ENCODE peak calls at places on chromosome 5, in seven cellular contexts. C is GM12891, O is ovary, M is spleen, N is HCT116, R is heart left ventricle, X is thyroid gland. H is an unnamed sample.

GRCh38 chr5:50726475-50727148 is 60.2 kb downstream of the PARP8 start:
- DNase-seq in C (no peak), O (no peak), M (no peak), N (no peak), R (no peak), X (no peak), H (no peak)

GRCh38 chr5:109743770-109744212 is 54.1 kb downstream of the MAN2A1 start:
- DNase-seq in C (no peak), O (no peak), M (no peak), N (no peak), R (peak), X (no peak), H (peak)

GRCh38 chr5:67483453-67484030 is 286.9 kb upstream of the CD180 start:
- DNase-seq in C (no peak), O (no peak), M (no peak), N (no peak), R (no peak), X (no peak), H (no peak)

GRCh38 chr5:17441351-17441750 is 56.7 kb upstream of the TAF11L2 start:
- DNase-seq in C (no peak), O (no peak), M (no peak), N (no peak), R (no peak), X (no peak), H (no peak)

GRCh38 chr5:124660229-124661093 is 86.0 kb downstream of the ZNF608 start:
- DNase-seq in C (no peak), O (peak), M (no peak), N (no peak), R (no peak), X (peak), H (no peak)

GRCh38 chr5:131417240-131417869 is 153.5 kb downstream of the CDC42SE2 start:
- DNase-seq in C (peak), O (peak), M (peak), N (peak), R (peak), X (peak), H (peak)

GRCh38 chr5:159891371-159891770 is 24.9 kb upstream of the ADRA1B start:
- DNase-seq in C (no peak), O (no peak), M (no peak), N (no peak), R (no peak), X (peak), H (no peak)

GRCh38 chr5:139027150-139027549 is 152.0 kb upstream of the LRRTM2 start:
- DNase-seq in C (no peak), O (no peak), M (no peak), N (no peak), R (no peak), X (no peak), H (no peak)

GRCh38 chr5:133869675-133869978 is 98.8 kb downstream of the C5orf15 start:
- DNase-seq in C (no peak), O (no peak), M (no peak), N (no peak), R (peak), X (peak), H (no peak)

GRCh38 chr5:58148366-58148765 is 311.5 kb downstream of the PLK2 start:
- DNase-seq in C (no peak), O (no peak), M (no peak), N (no peak), R (no peak), X (no peak), H (no peak)

GRCh38 chr5:115343855-115344254 is 47.4 kb upstream of the CCDC112 start:
- DNase-seq in C (no peak), O (no peak), M (no peak), N (no peak), R (no peak), X (no peak), H (peak)

GRCh38 chr5:137997726-137998213 is 35.1 kb downstream of the FAM13B start:
- DNase-seq in C (peak), O (no peak), M (no peak), N (no peak), R (no peak), X (no peak), H (no peak)

GRCh38 chr5:16616536-16617271 is at the start of gene RETREG1:
- DNase-seq in C (peak), O (peak), M (peak), N (peak), R (peak), X (peak), H (peak)

GRCh38 chr5:10513501-10514442 is 50.1 kb upstream of the ANKRD33B start:
- DNase-seq in C (no peak), O (no peak), M (peak), N (no peak), R (no peak), X (peak), H (no peak)

DNA sequence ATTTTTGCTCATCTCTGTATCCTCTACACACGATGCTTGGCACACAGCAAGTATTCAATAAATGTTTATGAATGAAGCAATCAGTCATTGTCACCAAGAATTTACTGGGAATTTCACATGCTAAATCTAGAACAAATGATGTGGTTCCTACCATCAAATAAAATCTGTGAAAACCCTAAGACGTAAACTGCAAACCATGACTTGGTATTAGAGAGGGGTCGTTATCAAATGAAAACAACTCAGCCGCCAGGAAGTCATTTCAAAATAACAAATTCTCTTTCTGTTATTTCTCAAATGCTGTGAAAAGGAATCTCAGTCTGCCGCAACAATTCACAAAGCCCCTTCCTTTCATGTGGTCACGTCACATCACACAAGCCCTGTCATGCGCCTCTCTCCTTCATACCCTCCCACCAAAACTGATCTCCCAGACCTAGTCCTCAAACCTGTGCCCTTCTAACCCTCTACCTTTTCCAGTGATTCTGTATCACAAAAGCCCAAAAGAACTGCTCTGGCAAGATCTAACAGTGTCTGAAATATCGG is 173.6 kb downstream of the DEPDC1B start:
- DNase-seq in C (no peak), O (no peak), M (no peak), N (no peak), R (no peak), X (no peak), H (no peak)
- TF ChIP-seq POLR2A in C (no peak), O (no peak), M (no peak), N (no peak), R (no peak), X (no peak), H (no peak)

GRCh38 chr5:6362846-6363245 is 15.5 kb downstream of the MED10 start:
- DNase-seq in C (no peak), O (no peak), M (no peak), N (no peak), R (no peak), X (no peak), H (no peak)

GRCh38 chr5:6359534-6359933 is 18.8 kb downstream of the MED10 start:
- DNase-seq in C (no peak), O (no peak), M (no peak), N (no peak), R (no peak), X (no peak), H (no peak)

GRCh38 chr5:6358434-6358820 is 19.9 kb downstream of the MED10 start:
- DNase-seq in C (no peak), O (no peak), M (no peak), N (no peak), R (no peak), X (no peak), H (no peak)

GRCh38 chr5:6359941-6360683 is 18.2 kb downstream of the MED10 start:
- DNase-seq in C (peak), O (no peak), M (no peak), N (no peak), R (no peak), X (no peak), H (no peak)

DNA sequence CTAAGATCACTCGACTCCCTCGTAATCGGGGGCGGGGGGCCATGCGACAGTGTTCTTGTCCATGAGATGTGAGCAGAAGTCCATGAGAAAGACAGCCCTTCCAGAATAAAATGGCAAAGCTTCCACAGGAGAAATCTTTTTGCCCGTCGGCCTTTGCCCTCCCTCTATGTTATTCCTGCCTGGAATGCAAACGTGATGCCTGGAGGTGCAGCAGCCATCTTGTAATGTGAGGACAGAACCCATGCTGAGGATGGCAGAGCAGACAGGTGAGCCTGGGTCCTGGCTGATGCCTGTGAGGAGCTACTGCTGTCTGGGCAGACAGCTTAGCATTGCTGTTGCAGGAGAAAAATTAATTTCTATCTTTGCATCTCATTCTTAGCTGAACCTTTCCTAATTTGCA is 17.2 kb downstream of the MED10 start:
- DNase-seq in C (no peak), O (no peak), M (no peak), N (no peak), R (no peak), X (no peak), H (no peak)
- TF ChIP-seq POLR2A in C (no peak), O (no peak), M (no peak), N (no peak), R (no peak), X (no peak), H (no peak)

DNA sequence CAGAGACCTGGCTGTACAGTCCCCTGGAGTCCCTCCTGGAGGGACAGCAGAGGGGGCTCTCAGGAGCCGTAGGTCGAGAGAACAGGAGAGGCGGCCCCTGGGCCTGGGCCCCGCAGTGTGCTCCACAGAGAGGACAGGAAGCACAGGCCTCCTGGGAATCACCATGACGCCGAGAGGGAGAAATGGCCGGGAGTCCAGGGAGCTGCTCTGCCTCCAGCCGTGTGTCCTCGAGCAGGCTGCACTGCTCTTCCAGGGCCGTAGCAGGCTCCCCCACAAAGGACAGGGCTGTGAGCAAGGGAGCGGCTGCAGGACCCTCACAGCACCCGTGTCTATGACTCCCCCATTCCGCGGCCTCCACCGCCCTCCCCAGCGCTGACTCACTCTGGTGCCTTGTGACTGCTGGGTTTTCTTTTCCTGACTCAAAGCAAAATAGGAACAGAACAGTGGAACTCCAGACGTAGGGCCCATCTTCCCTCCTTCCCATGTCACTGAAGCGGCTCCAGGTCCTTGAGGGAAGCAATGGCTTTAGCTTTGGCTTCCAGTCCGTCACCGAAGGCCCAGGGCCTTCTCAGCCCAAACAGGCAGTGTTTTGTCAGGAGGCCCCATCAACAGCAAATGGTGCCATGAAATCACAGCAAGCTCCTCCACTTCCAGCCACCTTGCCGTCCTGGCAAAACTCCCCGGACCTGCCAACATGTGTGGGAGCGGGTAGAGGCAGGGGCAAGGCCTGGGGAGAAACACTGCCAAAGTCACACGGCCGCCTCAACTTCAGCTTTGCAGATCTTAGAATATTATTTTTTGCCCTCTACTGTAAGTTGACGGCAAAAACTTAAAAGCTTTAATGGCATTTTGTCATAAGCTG is 114.2 kb downstream of the LHFPL2 start:
- DNase-seq in C (no peak), O (no peak), M (no peak), N (no peak), R (peak), X (no peak), H (no peak)
- TF ChIP-seq POLR2A in C (no peak), O (no peak), M (no peak), N (no peak), R (peak), X (no peak), H (no peak)

GRCh38 chr5:69217732-69218568 is 16.7 kb upstream of the CDK7 start:
- DNase-seq in C (peak), O (peak), M (peak), N (peak), R (peak), X (peak), H (peak)
- TF ChIP-seq POLR2A in C (peak), O (peak), M (no peak), N (peak), R (peak), X (peak), H (peak)

DNA sequence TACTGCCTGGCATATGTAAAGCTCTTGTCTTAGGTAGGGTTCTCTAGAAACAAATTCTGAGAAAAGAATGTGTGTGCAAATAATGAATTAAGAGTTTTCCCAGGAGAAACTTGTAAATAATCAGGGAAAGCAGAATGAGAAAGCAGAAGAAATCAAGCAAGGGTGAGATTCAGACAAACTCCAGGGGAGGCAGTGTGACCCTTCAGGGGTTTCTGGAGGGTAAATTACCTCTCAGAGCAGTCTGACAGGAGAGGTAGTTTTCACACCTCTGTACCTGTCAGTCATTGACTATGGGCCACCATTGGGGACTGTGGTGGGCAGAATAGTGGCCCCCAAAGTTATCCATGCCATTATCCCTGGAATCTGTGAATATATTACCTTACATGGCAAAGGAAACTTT is 124.6 kb downstream of the KCTD16 start:
- DNase-seq in C (no peak), O (no peak), M (no peak), N (no peak), R (no peak), X (no peak), H (no peak)
- TF ChIP-seq POLR2A in C (no peak), O (no peak), M (no peak), N (no peak), R (no peak), X (no peak), H (no peak)

GRCh38 chr5:172504736-172505402 is 50.5 kb upstream of the SH3PXD2B start:
- DNase-seq in C (no peak), O (peak), M (peak), N (no peak), R (peak), X (no peak), H (no peak)
- TF ChIP-seq POLR2A in C (no peak), O (no peak), M (no peak), N (no peak), R (no peak), X (no peak), H (no peak)

GRCh38 chr5:31407921-31408714 is 123.8 kb downstream of the DROSHA start:
- DNase-seq in C (no peak), O (no peak), M (no peak), N (no peak), R (no peak), X (no peak), H (no peak)
- TF ChIP-seq POLR2A in C (no peak), O (no peak), M (no peak), N (no peak), R (no peak), X (no peak), H (no peak)

GRCh38 chr5:178210073-178210526 is 5.8 kb downstream of the HNRNPAB start:
- DNase-seq in C (no peak), O (no peak), M (peak), N (no peak), R (no peak), X (no peak), H (no peak)
- TF ChIP-seq POLR2A in C (no peak), O (no peak), M (no peak), N (no peak), R (no peak), X (no peak), H (no peak)

DNA sequence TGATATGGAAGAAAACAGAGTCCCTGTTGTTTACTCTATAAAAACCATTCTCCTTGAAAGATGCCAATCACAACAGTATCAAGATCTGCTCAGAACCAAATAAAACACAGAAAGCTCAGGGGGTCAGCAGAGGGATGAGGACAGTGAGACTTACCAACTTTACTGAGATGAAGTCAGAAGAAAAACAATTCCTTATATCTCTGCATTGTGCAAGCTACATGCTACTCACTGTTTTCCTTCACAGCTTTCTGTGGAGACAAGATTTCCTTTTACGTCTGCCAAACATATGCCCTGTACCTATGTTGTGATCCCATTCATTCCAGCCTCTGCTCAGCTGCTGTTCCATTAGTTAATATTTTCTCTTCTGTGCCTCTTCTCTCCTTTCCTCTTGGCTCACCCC is 185.6 kb downstream of the TSSK1B start:
- DNase-seq in C (no peak), O (no peak), M (no peak), N (no peak), R (no peak), X (no peak), H (no peak)
- TF ChIP-seq POLR2A in C (no peak), O (no peak), M (no peak), N (no peak), R (no peak), X (no peak), H (no peak)